ENCODE peak calls at places on chromosome 21, in ten cellular contexts. One of them, this sample, is unnamed.

GRCh38 chr21:44534688-44535087 is 5.3 kb downstream of the KRTAP10-1 start:
- DNase-seq in A549: no peak
- DNase-seq in GM06990: no peak
- DNase-seq in tibial nerve: no peak
- DNase-seq in hepatocyte: no peak
- DNase-seq in GM23248: no peak
- DNase-seq in stomach: no peak
- DNase-seq in cardiac muscle cell: no peak
- DNase-seq in H7: no peak
- DNase-seq in kidney epithelial cell: no peak
- DNase-seq in this sample: no peak

GRCh38 chr21:45982758-45983731 is 1.5 kb downstream of the COL6A1 start:
- DNase-seq in A549: no peak
- DNase-seq in GM06990: no peak
- DNase-seq in tibial nerve: no peak
- DNase-seq in hepatocyte: no peak
- DNase-seq in GM23248: peak
- DNase-seq in stomach: no peak
- DNase-seq in cardiac muscle cell: no peak
- DNase-seq in H7: peak
- DNase-seq in kidney epithelial cell: no peak
- DNase-seq in this sample: no peak

GRCh38 chr21:29218749-29219148 is 80.0 kb upstream of the BACH1 start:
- DNase-seq in A549: no peak
- DNase-seq in GM06990: no peak
- DNase-seq in tibial nerve: no peak
- DNase-seq in hepatocyte: no peak
- DNase-seq in GM23248: no peak
- DNase-seq in stomach: no peak
- DNase-seq in cardiac muscle cell: no peak
- DNase-seq in H7: no peak
- DNase-seq in kidney epithelial cell: no peak
- DNase-seq in this sample: no peak

GRCh38 chr21:22791986-22792560 is 1793.9 kb downstream of the NCAM2 start:
- DNase-seq in A549: peak
- DNase-seq in GM06990: no peak
- DNase-seq in tibial nerve: no peak
- DNase-seq in hepatocyte: peak
- DNase-seq in GM23248: peak
- DNase-seq in stomach: no peak
- DNase-seq in cardiac muscle cell: peak
- DNase-seq in H7: peak
- DNase-seq in kidney epithelial cell: peak
- DNase-seq in this sample: peak

GRCh38 chr21:29904359-29905282 is 35.2 kb downstream of the GRIK1 start:
- DNase-seq in A549: no peak
- DNase-seq in GM06990: no peak
- DNase-seq in tibial nerve: no peak
- DNase-seq in hepatocyte: no peak
- DNase-seq in GM23248: peak
- DNase-seq in stomach: no peak
- DNase-seq in cardiac muscle cell: no peak
- DNase-seq in H7: peak
- DNase-seq in kidney epithelial cell: no peak
- DNase-seq in this sample: no peak

GRCh38 chr21:31011412-31011811 is 26.9 kb downstream of the KRTAP19-8 start:
- DNase-seq in A549: no peak
- DNase-seq in GM06990: no peak
- DNase-seq in tibial nerve: no peak
- DNase-seq in hepatocyte: no peak
- DNase-seq in GM23248: no peak
- DNase-seq in stomach: no peak
- DNase-seq in cardiac muscle cell: no peak
- DNase-seq in H7: no peak
- DNase-seq in kidney epithelial cell: no peak
- DNase-seq in this sample: no peak

GRCh38 chr21:24411429-24411828 is 1195.9 kb downstream of the MRPL39 start:
- DNase-seq in A549: no peak
- DNase-seq in GM06990: no peak
- DNase-seq in tibial nerve: no peak
- DNase-seq in hepatocyte: no peak
- DNase-seq in GM23248: no peak
- DNase-seq in stomach: no peak
- DNase-seq in cardiac muscle cell: no peak
- DNase-seq in H7: no peak
- DNase-seq in kidney epithelial cell: no peak
- DNase-seq in this sample: no peak

GRCh38 chr21:45969921-45970673 is 11.5 kb upstream of the COL6A1 start:
- DNase-seq in A549: no peak
- DNase-seq in GM06990: no peak
- DNase-seq in tibial nerve: no peak
- DNase-seq in hepatocyte: no peak
- DNase-seq in GM23248: no peak
- DNase-seq in stomach: no peak
- DNase-seq in cardiac muscle cell: no peak
- DNase-seq in H7: no peak
- DNase-seq in kidney epithelial cell: no peak
- DNase-seq in this sample: no peak

GRCh38 chr21:31255846-31256395 is 88.1 kb downstream of the TIAM1 start:
- DNase-seq in A549: no peak
- DNase-seq in GM06990: no peak
- DNase-seq in tibial nerve: no peak
- DNase-seq in hepatocyte: no peak
- DNase-seq in GM23248: no peak
- DNase-seq in stomach: no peak
- DNase-seq in cardiac muscle cell: no peak
- DNase-seq in H7: no peak
- DNase-seq in kidney epithelial cell: no peak
- DNase-seq in this sample: no peak

GRCh38 chr21:41878831-41879189 is 334 bp downstream of the PRDM15 start:
- DNase-seq in A549: peak
- DNase-seq in GM06990: peak
- DNase-seq in tibial nerve: peak
- DNase-seq in hepatocyte: peak
- DNase-seq in GM23248: peak
- DNase-seq in stomach: peak
- DNase-seq in cardiac muscle cell: peak
- DNase-seq in H7: peak
- DNase-seq in kidney epithelial cell: no peak
- DNase-seq in this sample: peak
- H3K4me3 ChIP-seq in A549: peak
- H3K4me3 ChIP-seq in GM06990: peak
- H3K4me3 ChIP-seq in tibial nerve: peak
- H3K4me3 ChIP-seq in hepatocyte: no peak
- H3K4me3 ChIP-seq in GM23248: peak
- H3K4me3 ChIP-seq in stomach: peak
- H3K4me3 ChIP-seq in cardiac muscle cell: peak
- H3K4me3 ChIP-seq in H7: peak
- H3K4me3 ChIP-seq in kidney epithelial cell: peak
- H3K4me3 ChIP-seq in this sample: peak

DNA sequence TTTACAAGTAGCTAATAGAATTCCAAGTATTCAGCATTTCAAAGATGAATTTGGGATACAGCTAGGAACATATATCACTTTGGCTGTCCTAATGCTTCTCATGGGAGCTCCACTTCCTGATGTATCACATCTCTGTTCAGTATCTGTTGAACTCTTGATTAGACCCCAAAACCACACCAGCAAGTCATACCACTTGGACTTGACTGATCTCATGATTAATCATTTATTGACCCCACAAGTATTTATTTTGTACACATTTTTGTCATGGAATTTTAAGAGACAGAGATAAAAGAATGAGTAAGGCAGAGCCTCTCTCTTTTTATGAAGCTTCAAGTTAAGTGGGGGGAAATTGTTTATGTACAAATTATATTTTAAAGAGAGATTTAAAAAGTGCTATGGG is 30.0 kb downstream of the TMPRSS15 start:
- DNase-seq in A549: no peak
- DNase-seq in GM06990: no peak
- DNase-seq in tibial nerve: no peak
- DNase-seq in hepatocyte: no peak
- DNase-seq in GM23248: no peak
- DNase-seq in stomach: no peak
- DNase-seq in cardiac muscle cell: no peak
- DNase-seq in H7: no peak
- DNase-seq in kidney epithelial cell: no peak
- DNase-seq in this sample: no peak
- H3K4me3 ChIP-seq in A549: no peak
- H3K4me3 ChIP-seq in GM06990: no peak
- H3K4me3 ChIP-seq in tibial nerve: no peak
- H3K4me3 ChIP-seq in hepatocyte: no peak
- H3K4me3 ChIP-seq in GM23248: no peak
- H3K4me3 ChIP-seq in stomach: no peak
- H3K4me3 ChIP-seq in cardiac muscle cell: no peak
- H3K4me3 ChIP-seq in H7: no peak
- H3K4me3 ChIP-seq in kidney epithelial cell: no peak
- H3K4me3 ChIP-seq in this sample: no peak

DNA sequence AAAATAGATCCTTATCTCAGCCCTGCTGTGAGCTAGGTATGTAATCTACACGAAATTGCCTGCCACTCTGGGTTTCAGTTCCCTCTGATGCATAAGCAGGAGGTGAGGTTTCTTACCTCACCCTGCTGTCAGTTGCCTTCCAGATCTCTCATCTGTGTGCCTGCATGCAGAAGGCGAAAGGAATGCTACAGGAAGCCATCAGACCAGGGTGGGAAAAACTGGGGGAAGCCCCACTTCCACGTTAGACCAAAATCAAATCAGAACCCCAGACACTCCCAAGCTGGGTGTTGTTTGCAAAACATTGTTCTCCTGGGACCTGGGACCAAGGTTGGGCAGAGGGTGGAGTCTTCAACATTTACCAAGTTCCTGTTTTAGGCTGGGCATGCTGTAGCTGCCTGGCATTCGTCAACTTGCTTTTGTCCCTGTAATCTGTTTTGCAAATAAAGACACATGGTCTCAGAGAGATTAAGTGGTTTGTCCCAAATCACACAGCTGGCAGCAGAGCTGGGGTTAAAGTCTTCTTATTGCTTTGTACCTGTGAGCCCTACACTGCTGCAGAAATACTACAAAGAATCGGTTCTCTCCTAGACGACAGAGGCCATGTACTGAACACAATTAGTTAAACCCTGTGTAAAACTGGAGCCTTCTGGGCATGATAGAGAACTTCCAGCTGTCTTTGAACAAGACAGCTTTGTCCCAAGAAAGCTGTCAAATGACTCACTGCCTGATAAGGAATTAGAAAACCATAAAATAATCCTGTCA is 389.7 kb upstream of the RUNX1 start:
- DNase-seq in A549: no peak
- DNase-seq in GM06990: peak
- DNase-seq in tibial nerve: no peak
- DNase-seq in hepatocyte: peak
- DNase-seq in GM23248: no peak
- DNase-seq in stomach: peak
- DNase-seq in cardiac muscle cell: peak
- DNase-seq in H7: no peak
- DNase-seq in kidney epithelial cell: no peak
- DNase-seq in this sample: no peak
- H3K4me3 ChIP-seq in A549: no peak
- H3K4me3 ChIP-seq in GM06990: no peak
- H3K4me3 ChIP-seq in tibial nerve: no peak
- H3K4me3 ChIP-seq in hepatocyte: no peak
- H3K4me3 ChIP-seq in GM23248: no peak
- H3K4me3 ChIP-seq in stomach: no peak
- H3K4me3 ChIP-seq in cardiac muscle cell: no peak
- H3K4me3 ChIP-seq in H7: no peak
- H3K4me3 ChIP-seq in kidney epithelial cell: no peak
- H3K4me3 ChIP-seq in this sample: no peak

DNA sequence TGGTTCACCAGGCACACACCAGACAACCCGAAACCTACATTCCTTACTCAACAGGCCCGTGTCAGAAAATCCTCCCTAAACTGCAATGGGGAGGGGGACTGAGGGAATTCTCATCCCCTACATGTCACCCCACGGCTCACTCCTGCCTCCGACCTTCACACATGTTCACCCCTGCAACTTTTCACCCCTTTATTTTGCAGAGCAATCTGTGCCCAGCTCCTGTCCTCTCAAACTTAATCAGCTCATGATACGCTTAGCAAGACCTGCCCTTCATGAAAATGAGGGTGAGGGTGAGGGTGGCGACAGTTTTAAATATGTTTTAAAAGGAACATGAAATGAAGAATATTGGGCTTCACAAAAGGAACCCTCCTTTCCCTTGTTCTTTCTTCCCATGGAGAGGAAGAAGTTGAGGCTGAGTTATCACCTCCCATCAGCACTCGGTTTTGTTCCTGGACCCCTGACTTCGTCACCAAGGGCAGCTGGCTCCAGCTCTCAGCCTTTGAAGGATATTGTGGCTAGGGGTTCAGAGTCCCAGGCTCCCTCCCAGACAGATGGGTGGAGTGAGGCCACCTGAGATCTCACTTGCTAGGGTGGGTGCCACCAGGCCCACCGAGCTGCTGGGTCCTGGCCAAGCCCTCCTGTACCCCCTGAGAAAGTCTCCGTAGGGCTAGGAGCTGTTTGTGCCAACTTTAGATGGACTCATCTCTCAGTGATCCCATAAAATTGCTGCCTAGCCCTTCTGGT is 6.7 kb downstream of the MX2 start:
- DNase-seq in A549: no peak
- DNase-seq in GM06990: no peak
- DNase-seq in tibial nerve: no peak
- DNase-seq in hepatocyte: no peak
- DNase-seq in GM23248: no peak
- DNase-seq in stomach: no peak
- DNase-seq in cardiac muscle cell: no peak
- DNase-seq in H7: no peak
- DNase-seq in kidney epithelial cell: no peak
- DNase-seq in this sample: no peak
- H3K4me3 ChIP-seq in A549: no peak
- H3K4me3 ChIP-seq in GM06990: no peak
- H3K4me3 ChIP-seq in tibial nerve: peak
- H3K4me3 ChIP-seq in hepatocyte: no peak
- H3K4me3 ChIP-seq in GM23248: no peak
- H3K4me3 ChIP-seq in stomach: peak
- H3K4me3 ChIP-seq in cardiac muscle cell: no peak
- H3K4me3 ChIP-seq in H7: no peak
- H3K4me3 ChIP-seq in kidney epithelial cell: no peak
- H3K4me3 ChIP-seq in this sample: no peak

DNA sequence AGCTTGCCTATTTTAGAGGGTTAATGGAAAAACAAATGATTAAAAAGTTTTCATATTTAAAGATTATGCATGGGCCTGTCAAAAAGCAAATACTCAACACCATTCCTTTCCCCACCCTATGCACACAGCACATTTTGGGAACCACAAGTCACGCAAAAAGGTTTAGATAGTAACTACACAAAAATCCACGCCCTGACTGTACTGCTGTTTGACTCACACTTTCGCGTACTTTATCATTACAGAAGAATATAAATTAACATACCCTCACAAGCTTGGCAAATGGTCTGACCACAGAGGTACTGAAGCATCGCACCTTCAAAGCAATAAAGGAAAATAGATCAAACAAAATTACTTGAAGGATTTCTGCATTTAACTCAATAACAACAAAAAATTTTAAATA is 1.4 kb downstream of the ATP5PO start:
- DNase-seq in A549: no peak
- DNase-seq in GM06990: no peak
- DNase-seq in tibial nerve: no peak
- DNase-seq in hepatocyte: no peak
- DNase-seq in GM23248: peak
- DNase-seq in stomach: no peak
- DNase-seq in cardiac muscle cell: no peak
- DNase-seq in H7: no peak
- DNase-seq in kidney epithelial cell: no peak
- DNase-seq in this sample: no peak
- H3K4me3 ChIP-seq in A549: no peak
- H3K4me3 ChIP-seq in GM06990: peak
- H3K4me3 ChIP-seq in tibial nerve: no peak
- H3K4me3 ChIP-seq in hepatocyte: peak
- H3K4me3 ChIP-seq in GM23248: peak
- H3K4me3 ChIP-seq in stomach: no peak
- H3K4me3 ChIP-seq in cardiac muscle cell: peak
- H3K4me3 ChIP-seq in H7: no peak
- H3K4me3 ChIP-seq in kidney epithelial cell: no peak
- H3K4me3 ChIP-seq in this sample: no peak

This sample was measured in SJSA1.